ENCODE peak calls at places on chromosome 22, in nine cellular contexts. F is D341Med, H is NCI-H526 treated with DMSO at 0.1 percent for 48 hours, B is heart left ventricle, N is brain microvascular endothelial cell, Q is RCC 7860, A is kidney tubule cell, Z is Peyer's patch, K is Daoy. V is an unnamed sample.

GRCh38 chr22:48925450-48925849 is 902.2 kb downstream of the BRD1 start:
- DNase-seq in F (no peak), H (no peak), B (no peak), N (no peak), Q (no peak), A (no peak), Z (no peak), K (no peak), V (no peak)

GRCh38 chr22:19802881-19803735 is 42.5 kb downstream of the TBX1 start:
- DNase-seq in F (no peak), H (no peak), B (no peak), N (no peak), Q (no peak), A (no peak), Z (no peak), K (no peak), V (no peak)

GRCh38 chr22:22906907-22907550 is 19.4 kb downstream of the IGLL5 start:
- DNase-seq in F (no peak), H (no peak), B (no peak), N (no peak), Q (no peak), A (no peak), Z (no peak), K (no peak), V (no peak)

GRCh38 chr22:19974233-19974861 is 32.7 kb upstream of the TXNRD2 start:
- DNase-seq in F (peak), H (peak), B (no peak), N (peak), Q (peak), A (peak), Z (no peak), K (peak), V (peak)

GRCh38 chr22:37559901-37560681 is at the start of gene CDC42EP1:
- DNase-seq in F (peak), H (no peak), B (peak), N (no peak), Q (no peak), A (peak), Z (no peak), K (peak), V (peak)

GRCh38 chr22:36328635-36329216 is 59.0 kb downstream of the MYH9 start:
- DNase-seq in F (no peak), H (no peak), B (peak), N (peak), Q (peak), A (peak), Z (peak), K (peak), V (no peak)

GRCh38 chr22:43152001-43152354 is 619 bp downstream of the TSPO start:
- DNase-seq in F (no peak), H (no peak), B (no peak), N (no peak), Q (no peak), A (no peak), Z (no peak), K (peak), V (no peak)

GRCh38 chr22:44624689-44625420 is 77.1 kb upstream of the PRR5 start:
- DNase-seq in F (no peak), H (no peak), B (no peak), N (no peak), Q (no peak), A (no peak), Z (no peak), K (no peak), V (no peak)

GRCh38 chr22:19530751-19531150 is 6.5 kb upstream of the CLDN5 start:
- DNase-seq in F (no peak), H (no peak), B (no peak), N (no peak), Q (no peak), A (no peak), Z (no peak), K (no peak), V (no peak)

GRCh38 chr22:24053481-24054226 is 42.5 kb downstream of the CABIN1 start:
- DNase-seq in F (no peak), H (no peak), B (no peak), N (no peak), Q (no peak), A (no peak), Z (no peak), K (no peak), V (no peak)

GRCh38 chr22:32905400-32905799 is 103.9 kb downstream of the TIMP3 start:
- DNase-seq in F (no peak), H (no peak), B (no peak), N (no peak), Q (no peak), A (peak), Z (no peak), K (no peak), V (no peak)

GRCh38 chr22:42902875-42903510 is 45.9 kb upstream of the ARFGAP3 start:
- DNase-seq in F (no peak), H (no peak), B (no peak), N (no peak), Q (no peak), A (no peak), Z (no peak), K (no peak), V (no peak)

GRCh38 chr22:38239101-38239761 is 33.6 kb downstream of the TMEM184B start:
- DNase-seq in F (no peak), H (no peak), B (no peak), N (peak), Q (peak), A (peak), Z (no peak), K (peak), V (peak)

GRCh38 chr22:44952863-44953790 is 56.7 kb downstream of the PHF21B start:
- DNase-seq in F (no peak), H (no peak), B (no peak), N (no peak), Q (no peak), A (no peak), Z (no peak), K (no peak), V (no peak)

GRCh38 chr22:19815093-19815822 is 39.4 kb downstream of the GNB1L start:
- DNase-seq in F (no peak), H (no peak), B (no peak), N (no peak), Q (no peak), A (no peak), Z (no peak), K (no peak), V (no peak)

GRCh38 chr22:44815099-44816070 is 63.0 kb downstream of the ARHGAP8 start:
- DNase-seq in F (no peak), H (no peak), B (no peak), N (no peak), Q (no peak), A (no peak), Z (no peak), K (peak), V (no peak)

GRCh38 chr22:48824673-48825651 is 1002.7 kb downstream of the BRD1 start:
- DNase-seq in F (no peak), H (no peak), B (no peak), N (no peak), Q (no peak), A (peak), Z (no peak), K (peak), V (no peak)

GRCh38 chr22:35446365-35446764 is 46.4 kb downstream of the MCM5 start:
- DNase-seq in F (no peak), H (no peak), B (no peak), N (peak), Q (peak), A (peak), Z (no peak), K (peak), V (peak)

GRCh38 chr22:35411112-35411511 is 11.2 kb downstream of the MCM5 start:
- DNase-seq in F (no peak), H (no peak), B (no peak), N (no peak), Q (no peak), A (no peak), Z (peak), K (no peak), V (no peak)

GRCh38 chr22:21055880-21056319 is 10.2 kb downstream of the LRRC74B start:
- DNase-seq in F (peak), H (no peak), B (peak), N (no peak), Q (no peak), A (no peak), Z (no peak), K (no peak), V (no peak)

GRCh38 chr22:49503896-49504521 is 323.7 kb downstream of the BRD1 start:
- DNase-seq in F (no peak), H (no peak), B (no peak), N (no peak), Q (peak), A (peak), Z (no peak), K (peak), V (no peak)

GRCh38 chr22:38056969-38057841 is at the start of gene PICK1:
- DNase-seq in F (peak), H (peak), B (peak), N (peak), Q (peak), A (peak), Z (peak), K (peak), V (peak)

GRCh38 chr22:38739300-38740055 is 16.3 kb downstream of the SUN2 start:
- DNase-seq in F (no peak), H (no peak), B (peak), N (no peak), Q (no peak), A (no peak), Z (no peak), K (no peak), V (no peak)

GRCh38 chr22:50729391-50730012 is 8.5 kb upstream of the ACR start:
- DNase-seq in F (no peak), H (no peak), B (peak), N (no peak), Q (no peak), A (no peak), Z (peak), K (no peak), V (no peak)

GRCh38 chr22:43681724-43682360 is 130.3 kb downstream of the EFCAB6 start:
- DNase-seq in F (no peak), H (no peak), B (no peak), N (no peak), Q (no peak), A (peak), Z (no peak), K (no peak), V (no peak)

GRCh38 chr22:23067023-23067650 is 3.2 kb upstream of the GNAZ start:
- DNase-seq in F (no peak), H (no peak), B (peak), N (no peak), Q (no peak), A (no peak), Z (no peak), K (no peak), V (no peak)

GRCh38 chr22:17880468-17880867 is 106.2 kb upstream of the BID start:
- DNase-seq in F (no peak), H (no peak), B (no peak), N (no peak), Q (no peak), A (no peak), Z (no peak), K (no peak), V (no peak)

GRCh38 chr22:46328066-46328465 is 7.4 kb upstream of the TRMU start:
- DNase-seq in F (no peak), H (no peak), B (no peak), N (no peak), Q (no peak), A (no peak), Z (no peak), K (no peak), V (no peak)

GRCh38 chr22:43206515-43207161 is 19.7 kb upstream of the TTLL12 start:
- DNase-seq in F (no peak), H (no peak), B (no peak), N (no peak), Q (no peak), A (no peak), Z (no peak), K (no peak), V (no peak)

GRCh38 chr22:42608481-42609361 is 6.0 kb downstream of the POLDIP3 start:
- DNase-seq in F (no peak), H (no peak), B (peak), N (peak), Q (peak), A (peak), Z (no peak), K (peak), V (peak)

GRCh38 chr22:33090836-33091235 is 32.7 kb upstream of the SYN3 start:
- DNase-seq in F (no peak), H (no peak), B (no peak), N (no peak), Q (no peak), A (no peak), Z (no peak), K (no peak), V (no peak)

GRCh38 chr22:29337631-29338284 is 22.3 kb upstream of the RASL10A start:
- DNase-seq in F (no peak), H (no peak), B (no peak), N (no peak), Q (no peak), A (no peak), Z (no peak), K (no peak), V (no peak)

GRCh38 chr22:30047364-30047738 is 32.9 kb upstream of the HORMAD2 start:
- DNase-seq in F (no peak), H (no peak), B (no peak), N (no peak), Q (no peak), A (peak), Z (no peak), K (peak), V (no peak)

GRCh38 chr22:50014655-50015401 is 2.3 kb upstream of the IL17REL start:
- DNase-seq in F (peak), H (no peak), B (no peak), N (no peak), Q (no peak), A (no peak), Z (no peak), K (peak), V (no peak)

V was measured in H54.